ENCODE peak calls at places on chromosomes 5 and 9, in five cellular contexts. One of them, this sample, is unnamed.

GRCh38 chr5:77168187-77168883 is 42.1 kb upstream of the PDE8B start:
- DNase-seq in choroid plexus epithelial cell: no peak
- DNase-seq in NCI-H1417: no peak
- DNase-seq in AG08395: peak
- DNase-seq in astrocyte of the hippocampus: peak
- DNase-seq in this sample: no peak

GRCh38 chr9:18347381-18348084 is 126.4 kb upstream of the ADAMTSL1 start:
- DNase-seq in NCI-H1417: no peak
- DNase-seq in astrocyte of the hippocampus: peak
- DNase-seq in AG08395: no peak
- DNase-seq in choroid plexus epithelial cell: peak
- DNase-seq in this sample: no peak

GRCh38 chr5:610744-611730 is 1.1 kb upstream of the CEP72 start:
- DNase-seq in choroid plexus epithelial cell: no peak
- DNase-seq in AG08395: no peak
- DNase-seq in astrocyte of the hippocampus: no peak
- DNase-seq in NCI-H1417: no peak
- DNase-seq in this sample: no peak

GRCh38 chr9:90914868-90915483 is 113.4 kb downstream of the SYK start:
- DNase-seq in AG08395: peak
- DNase-seq in NCI-H1417: peak
- DNase-seq in choroid plexus epithelial cell: peak
- DNase-seq in astrocyte of the hippocampus: peak
- DNase-seq in this sample: peak

GRCh38 chr9:114382951-114383865 is 4.6 kb downstream of the AKNA start:
- DNase-seq in NCI-H1417: no peak
- DNase-seq in AG08395: peak
- DNase-seq in astrocyte of the hippocampus: peak
- DNase-seq in choroid plexus epithelial cell: no peak
- DNase-seq in this sample: peak

GRCh38 chr5:111953351-111954127 is 196.5 kb upstream of the NREP start:
- DNase-seq in AG08395: peak
- DNase-seq in astrocyte of the hippocampus: peak
- DNase-seq in choroid plexus epithelial cell: peak
- DNase-seq in NCI-H1417: no peak
- DNase-seq in this sample: no peak

GRCh38 chr5:107469485-107469884 is 201.3 kb downstream of the EFNA5 start:
- DNase-seq in NCI-H1417: no peak
- DNase-seq in AG08395: peak
- DNase-seq in choroid plexus epithelial cell: peak
- DNase-seq in astrocyte of the hippocampus: peak
- DNase-seq in this sample: peak

GRCh38 chr9:133252301-133252776 is 22.7 kb downstream of the ABO start:
- DNase-seq in AG08395: no peak
- DNase-seq in astrocyte of the hippocampus: no peak
- DNase-seq in NCI-H1417: no peak
- DNase-seq in choroid plexus epithelial cell: no peak
- DNase-seq in this sample: no peak

GRCh38 chr5:61640631-61641030 is 308.6 kb downstream of the ZSWIM6 start:
- DNase-seq in AG08395: no peak
- DNase-seq in choroid plexus epithelial cell: no peak
- DNase-seq in astrocyte of the hippocampus: peak
- DNase-seq in NCI-H1417: no peak
- DNase-seq in this sample: no peak

GRCh38 chr9:79829566-79830347 is 258.0 kb downstream of the TLE4 start:
- DNase-seq in choroid plexus epithelial cell: no peak
- DNase-seq in astrocyte of the hippocampus: no peak
- DNase-seq in AG08395: no peak
- DNase-seq in NCI-H1417: no peak
- DNase-seq in this sample: no peak

GRCh38 chr5:143054480-143054941 is 284.3 kb downstream of the ARHGAP26 start:
- DNase-seq in AG08395: no peak
- DNase-seq in astrocyte of the hippocampus: peak
- DNase-seq in choroid plexus epithelial cell: peak
- DNase-seq in NCI-H1417: peak
- DNase-seq in this sample: peak

GRCh38 chr5:146706321-146706972 is 172.1 kb downstream of the PPP2R2B start:
- DNase-seq in NCI-H1417: no peak
- DNase-seq in astrocyte of the hippocampus: no peak
- DNase-seq in choroid plexus epithelial cell: no peak
- DNase-seq in AG08395: no peak
- DNase-seq in this sample: peak

GRCh38 chr9:120507936-120508510 is 71.9 kb downstream of the CDK5RAP2 start:
- DNase-seq in astrocyte of the hippocampus: no peak
- DNase-seq in NCI-H1417: no peak
- DNase-seq in AG08395: no peak
- DNase-seq in choroid plexus epithelial cell: no peak
- DNase-seq in this sample: no peak

GRCh38 chr9:132998861-132999635 is 20.6 kb downstream of the GFI1B start:
- DNase-seq in AG08395: no peak
- DNase-seq in astrocyte of the hippocampus: no peak
- DNase-seq in choroid plexus epithelial cell: no peak
- DNase-seq in NCI-H1417: no peak
- DNase-seq in this sample: no peak

This sample was measured in NB4.